ENCODE peak calls at places on chromosomes 13 and 19, in five cellular contexts. One of them, this sample, is unnamed.

GRCh38 chr19:51125421-51126075 is 842 bp downstream of the SIGLEC9 start:
- DNase-seq in A549: no peak
- DNase-seq in CD8-positive, alpha-beta memory T cell: no peak
- DNase-seq in tibial nerve: no peak
- DNase-seq in OCI-LY7: no peak
- DNase-seq in this sample: no peak

GRCh38 chr19:18809149-18809978 is 18.3 kb upstream of the COMP start:
- DNase-seq in A549: no peak
- DNase-seq in OCI-LY7: no peak
- DNase-seq in tibial nerve: peak
- DNase-seq in CD8-positive, alpha-beta memory T cell: no peak
- DNase-seq in this sample: peak

GRCh38 chr19:5503598-5503997 is 48.4 kb downstream of the ZNRF4 start:
- DNase-seq in tibial nerve: no peak
- DNase-seq in CD8-positive, alpha-beta memory T cell: no peak
- DNase-seq in OCI-LY7: no peak
- DNase-seq in A549: no peak
- DNase-seq in this sample: no peak

GRCh38 chr13:26664286-26664685 is 96.3 kb downstream of the GPR12 start:
- DNase-seq in CD8-positive, alpha-beta memory T cell: no peak
- DNase-seq in tibial nerve: no peak
- DNase-seq in A549: no peak
- DNase-seq in OCI-LY7: no peak
- DNase-seq in this sample: no peak

GRCh38 chr13:78520425-78520824 is 82.9 kb downstream of the POU4F1 start:
- DNase-seq in tibial nerve: no peak
- DNase-seq in CD8-positive, alpha-beta memory T cell: no peak
- DNase-seq in A549: no peak
- DNase-seq in OCI-LY7: no peak
- DNase-seq in this sample: no peak

GRCh38 chr19:40191836-40192646 is 815 bp downstream of the MAP3K10 start:
- DNase-seq in OCI-LY7: peak
- DNase-seq in tibial nerve: no peak
- DNase-seq in A549: peak
- DNase-seq in CD8-positive, alpha-beta memory T cell: no peak
- DNase-seq in this sample: peak

GRCh38 chr13:23500858-23501257 is 67.4 kb upstream of the SACS start:
- DNase-seq in tibial nerve: no peak
- DNase-seq in CD8-positive, alpha-beta memory T cell: no peak
- DNase-seq in OCI-LY7: no peak
- DNase-seq in A549: no peak
- DNase-seq in this sample: peak

GRCh38 chr19:42480335-42481095 is 37.8 kb upstream of the CXCL17 start:
- DNase-seq in OCI-LY7: no peak
- DNase-seq in CD8-positive, alpha-beta memory T cell: no peak
- DNase-seq in tibial nerve: no peak
- DNase-seq in A549: no peak
- DNase-seq in this sample: peak

GRCh38 chr19:55678121-55678671 is 3.2 kb downstream of the EPN1 start:
- DNase-seq in OCI-LY7: peak
- DNase-seq in A549: no peak
- DNase-seq in CD8-positive, alpha-beta memory T cell: no peak
- DNase-seq in tibial nerve: no peak
- DNase-seq in this sample: no peak

GRCh38 chr19:17922138-17922537 is 10.7 kb upstream of the CCDC124 start:
- DNase-seq in OCI-LY7: no peak
- DNase-seq in CD8-positive, alpha-beta memory T cell: no peak
- DNase-seq in A549: no peak
- DNase-seq in tibial nerve: no peak
- DNase-seq in this sample: no peak

GRCh38 chr19:14796021-14796420 is 17.7 kb upstream of the ADGRE2 start:
- DNase-seq in OCI-LY7: no peak
- DNase-seq in CD8-positive, alpha-beta memory T cell: no peak
- DNase-seq in A549: no peak
- DNase-seq in tibial nerve: no peak
- DNase-seq in this sample: no peak

GRCh38 chr19:39032164-39032918 is at the start of gene FBXO27:
- DNase-seq in A549: no peak
- DNase-seq in CD8-positive, alpha-beta memory T cell: no peak
- DNase-seq in tibial nerve: no peak
- DNase-seq in OCI-LY7: no peak
- DNase-seq in this sample: no peak

GRCh38 chr19:7781157-7781556 is 18.1 kb downstream of the CLEC4M start:
- DNase-seq in tibial nerve: no peak
- DNase-seq in CD8-positive, alpha-beta memory T cell: no peak
- DNase-seq in A549: no peak
- DNase-seq in OCI-LY7: no peak
- DNase-seq in this sample: no peak

GRCh38 chr19:13825489-13826475 is 30.5 kb downstream of the ZSWIM4 start:
- DNase-seq in CD8-positive, alpha-beta memory T cell: no peak
- DNase-seq in A549: no peak
- DNase-seq in tibial nerve: no peak
- DNase-seq in OCI-LY7: peak
- DNase-seq in this sample: no peak

GRCh38 chr19:31392514-31392913 is 43.3 kb upstream of the TSHZ3 start:
- DNase-seq in CD8-positive, alpha-beta memory T cell: no peak
- DNase-seq in A549: no peak
- DNase-seq in tibial nerve: no peak
- DNase-seq in OCI-LY7: no peak
- DNase-seq in this sample: peak

GRCh38 chr19:43765109-43765876 is 10.5 kb upstream of the SMG9 start:
- DNase-seq in tibial nerve: no peak
- DNase-seq in CD8-positive, alpha-beta memory T cell: peak
- DNase-seq in A549: peak
- DNase-seq in OCI-LY7: peak
- DNase-seq in this sample: peak

GRCh38 chr13:21949818-21950429 is 279.1 kb downstream of the FGF9 start:
- DNase-seq in tibial nerve: no peak
- DNase-seq in A549: no peak
- DNase-seq in OCI-LY7: no peak
- DNase-seq in CD8-positive, alpha-beta memory T cell: no peak
- DNase-seq in this sample: no peak

GRCh38 chr13:42720116-42720857 is 61.1 kb upstream of the FAM216B start:
- DNase-seq in CD8-positive, alpha-beta memory T cell: no peak
- DNase-seq in A549: peak
- DNase-seq in OCI-LY7: no peak
- DNase-seq in tibial nerve: no peak
- DNase-seq in this sample: peak

GRCh38 chr19:37221136-37221535 is 3.1 kb downstream of the ZNF383 start:
- DNase-seq in A549: no peak
- DNase-seq in tibial nerve: no peak
- DNase-seq in CD8-positive, alpha-beta memory T cell: no peak
- DNase-seq in OCI-LY7: no peak
- DNase-seq in this sample: no peak

GRCh38 chr19:13574933-13575332 is 68.7 kb upstream of the CACNA1A start:
- DNase-seq in CD8-positive, alpha-beta memory T cell: no peak
- DNase-seq in tibial nerve: no peak
- DNase-seq in OCI-LY7: peak
- DNase-seq in A549: peak
- DNase-seq in this sample: no peak

GRCh38 chr13:48954086-48954485 is 21.6 kb upstream of the FNDC3A start:
- DNase-seq in CD8-positive, alpha-beta memory T cell: no peak
- DNase-seq in OCI-LY7: no peak
- DNase-seq in A549: no peak
- DNase-seq in tibial nerve: no peak
- DNase-seq in this sample: no peak

GRCh38 chr19:33456845-33457220 is 64.8 kb downstream of the PEPD start:
- DNase-seq in A549: no peak
- DNase-seq in tibial nerve: no peak
- DNase-seq in OCI-LY7: no peak
- DNase-seq in CD8-positive, alpha-beta memory T cell: no peak
- DNase-seq in this sample: no peak

GRCh38 chr19:53333071-53333465 is 481 bp upstream of the ZNF845 start:
- DNase-seq in A549: peak
- DNase-seq in OCI-LY7: peak
- DNase-seq in tibial nerve: no peak
- DNase-seq in CD8-positive, alpha-beta memory T cell: no peak
- DNase-seq in this sample: no peak

GRCh38 chr13:85278851-85279250 is 520.4 kb downstream of the SLITRK6 start:
- DNase-seq in tibial nerve: no peak
- DNase-seq in CD8-positive, alpha-beta memory T cell: no peak
- DNase-seq in OCI-LY7: no peak
- DNase-seq in A549: no peak
- DNase-seq in this sample: no peak
- H3K4me3 ChIP-seq in tibial nerve: no peak
- H3K4me3 ChIP-seq in CD8-positive, alpha-beta memory T cell: no peak
- H3K4me3 ChIP-seq in OCI-LY7: no peak
- H3K4me3 ChIP-seq in A549: no peak
- H3K4me3 ChIP-seq in this sample: no peak

DNA sequence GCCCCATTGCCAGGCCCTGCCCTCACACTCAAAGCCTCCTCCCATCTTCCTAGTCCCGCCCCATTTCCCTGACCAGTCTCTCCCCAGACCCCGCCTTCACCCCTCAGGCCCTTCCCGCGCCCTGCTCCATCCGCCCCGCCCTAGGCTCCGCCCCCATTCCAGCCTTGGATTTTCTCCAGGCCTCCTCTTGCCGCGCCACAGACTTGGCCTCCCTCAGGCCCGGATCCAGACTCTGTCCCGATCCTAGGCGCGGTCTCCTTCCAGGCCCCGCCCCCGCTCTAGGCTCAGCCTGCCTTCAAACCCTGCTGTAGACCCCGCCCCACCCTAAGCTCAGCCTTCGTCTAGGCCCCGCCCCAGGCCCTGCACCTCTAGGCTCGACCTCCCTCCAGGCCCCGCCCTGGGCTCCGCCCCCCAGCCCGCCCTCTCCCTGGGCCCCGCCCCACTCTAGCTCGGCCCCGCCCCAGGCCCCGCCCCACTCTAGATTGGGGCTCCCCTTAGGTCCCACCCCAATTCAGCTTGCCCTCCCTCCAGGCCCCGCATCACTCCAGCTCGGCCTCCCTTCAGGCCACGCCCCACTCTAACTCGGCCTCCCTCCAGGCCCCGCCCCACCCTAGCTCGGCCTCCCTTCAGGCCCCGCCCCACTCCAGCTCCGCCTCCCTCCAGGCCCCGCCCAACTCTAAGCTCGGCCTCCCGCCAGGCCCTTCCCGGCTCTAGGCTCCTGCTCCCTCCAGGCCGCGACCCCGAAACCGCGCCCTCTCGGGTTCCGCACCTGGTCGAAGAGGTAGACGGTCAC is 18.5 kb downstream of the LMTK3 start:
- DNase-seq in tibial nerve: peak
- DNase-seq in A549: peak
- DNase-seq in CD8-positive, alpha-beta memory T cell: peak
- DNase-seq in OCI-LY7: peak
- DNase-seq in this sample: peak
- H3K4me3 ChIP-seq in tibial nerve: peak
- H3K4me3 ChIP-seq in A549: peak
- H3K4me3 ChIP-seq in CD8-positive, alpha-beta memory T cell: no peak
- H3K4me3 ChIP-seq in OCI-LY7: peak
- H3K4me3 ChIP-seq in this sample: peak

GRCh38 chr13:39515231-39515630 is 87.8 kb downstream of the LHFPL6 start:
- DNase-seq in OCI-LY7: no peak
- DNase-seq in A549: no peak
- DNase-seq in CD8-positive, alpha-beta memory T cell: no peak
- DNase-seq in tibial nerve: no peak
- DNase-seq in this sample: no peak
- H3K4me3 ChIP-seq in OCI-LY7: no peak
- H3K4me3 ChIP-seq in A549: no peak
- H3K4me3 ChIP-seq in CD8-positive, alpha-beta memory T cell: no peak
- H3K4me3 ChIP-seq in tibial nerve: no peak
- H3K4me3 ChIP-seq in this sample: no peak

GRCh38 chr19:593505-593904 is 3.8 kb downstream of the HCN2 start:
- DNase-seq in OCI-LY7: no peak
- DNase-seq in CD8-positive, alpha-beta memory T cell: no peak
- DNase-seq in tibial nerve: no peak
- DNase-seq in A549: no peak
- DNase-seq in this sample: no peak
- H3K4me3 ChIP-seq in OCI-LY7: no peak
- H3K4me3 ChIP-seq in CD8-positive, alpha-beta memory T cell: no peak
- H3K4me3 ChIP-seq in tibial nerve: no peak
- H3K4me3 ChIP-seq in A549: no peak
- H3K4me3 ChIP-seq in this sample: no peak

DNA sequence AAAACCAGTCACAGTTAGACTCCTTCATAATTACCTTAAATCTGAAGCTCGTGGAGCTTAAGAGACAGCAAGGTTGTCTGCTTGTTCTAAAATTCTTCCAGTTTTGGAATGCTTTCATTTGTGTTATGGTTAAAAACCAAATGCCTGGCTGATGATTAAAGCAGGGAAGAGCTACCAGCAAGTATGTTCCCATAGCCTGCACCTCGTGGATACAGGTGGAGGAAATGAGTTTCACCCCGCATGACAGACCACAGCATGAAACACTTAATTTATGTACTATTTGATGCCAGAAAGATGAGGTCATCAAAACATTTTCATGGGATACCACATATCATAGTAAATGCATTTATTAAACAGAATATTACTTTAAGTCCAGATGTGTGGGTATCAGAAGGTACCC is 416 bp upstream of the DOCK9 start:
- DNase-seq in A549: no peak
- DNase-seq in OCI-LY7: no peak
- DNase-seq in CD8-positive, alpha-beta memory T cell: no peak
- DNase-seq in tibial nerve: no peak
- DNase-seq in this sample: peak
- H3K4me3 ChIP-seq in A549: no peak
- H3K4me3 ChIP-seq in OCI-LY7: no peak
- H3K4me3 ChIP-seq in CD8-positive, alpha-beta memory T cell: no peak
- H3K4me3 ChIP-seq in tibial nerve: peak
- H3K4me3 ChIP-seq in this sample: peak

GRCh38 chr19:11324748-11325389 is 14.6 kb downstream of the RAB3D start:
- DNase-seq in tibial nerve: no peak
- DNase-seq in A549: no peak
- DNase-seq in CD8-positive, alpha-beta memory T cell: no peak
- DNase-seq in OCI-LY7: no peak
- DNase-seq in this sample: no peak
- H3K4me3 ChIP-seq in tibial nerve: no peak
- H3K4me3 ChIP-seq in A549: no peak
- H3K4me3 ChIP-seq in CD8-positive, alpha-beta memory T cell: no peak
- H3K4me3 ChIP-seq in OCI-LY7: no peak
- H3K4me3 ChIP-seq in this sample: no peak

GRCh38 chr13:30803791-30804190 is 68.4 kb downstream of the ALOX5AP start:
- DNase-seq in tibial nerve: no peak
- DNase-seq in A549: no peak
- DNase-seq in CD8-positive, alpha-beta memory T cell: no peak
- DNase-seq in OCI-LY7: no peak
- DNase-seq in this sample: no peak
- H3K4me3 ChIP-seq in tibial nerve: peak
- H3K4me3 ChIP-seq in A549: no peak
- H3K4me3 ChIP-seq in CD8-positive, alpha-beta memory T cell: no peak
- H3K4me3 ChIP-seq in OCI-LY7: no peak
- H3K4me3 ChIP-seq in this sample: no peak

This sample was measured in fibroblast of villous mesenchyme.